ENCODE peak calls at places on chromosome 18, in four cellular contexts. Z is epithelial cell of esophagus, P is AG10803, F is heart right ventricle. H is an unnamed sample.

GRCh38 chr18:74310411-74310810 is 5.2 kb upstream of the C18orf63 start:
- DNase-seq in Z (peak), P (peak), F (no peak), H (no peak)

GRCh38 chr18:79765491-79766245 is 32.1 kb upstream of the KCNG2 start:
- DNase-seq in Z (no peak), P (peak), F (no peak), H (no peak)

GRCh38 chr18:58216071-58216471 is 172.0 kb downstream of the NEDD4L start:
- DNase-seq in Z (peak), P (peak), F (no peak), H (no peak)

GRCh38 chr18:60549338-60549960 is 176.9 kb upstream of the MC4R start:
- DNase-seq in Z (peak), P (peak), F (no peak), H (no peak)

GRCh38 chr18:59627414-59627813 is 69.8 kb downstream of the CCBE1 start:
- DNase-seq in Z (no peak), P (no peak), F (no peak), H (no peak)

GRCh38 chr18:34212511-34212910 is 12.2 kb downstream of the NOL4 start:
- DNase-seq in Z (no peak), P (no peak), F (no peak), H (no peak)

GRCh38 chr18:33495278-33495677 is 54.8 kb upstream of the CCDC178 start:
- DNase-seq in Z (peak), P (peak), F (no peak), H (peak)

GRCh38 chr18:58881469-58881868 is 16.8 kb downstream of the ZNF532 start:
- DNase-seq in Z (no peak), P (no peak), F (no peak), H (no peak)

GRCh38 chr18:79591040-79591308 is 88.6 kb upstream of the CTDP1 start:
- DNase-seq in Z (no peak), P (no peak), F (no peak), H (no peak)

GRCh38 chr18:45467307-45467706 is 148.0 kb upstream of the SLC14A2 start:
- DNase-seq in Z (no peak), P (no peak), F (no peak), H (no peak)

GRCh38 chr18:23259701-23260661 is 124.7 kb downstream of the CABLES1 start:
- DNase-seq in Z (peak), P (peak), F (peak), H (peak)

GRCh38 chr18:59743561-59743960 is 46.3 kb upstream of the CCBE1 start:
- DNase-seq in Z (no peak), P (peak), F (no peak), H (no peak)

GRCh38 chr18:57619881-57620280 is 1.8 kb downstream of the NARS1 start:
- DNase-seq in Z (no peak), P (no peak), F (no peak), H (no peak)

GRCh38 chr18:43606800-43607199 is 329.5 kb upstream of the SYT4 start:
- DNase-seq in Z (no peak), P (no peak), F (no peak), H (no peak)

GRCh38 chr18:77300579-77300978 is 50.9 kb downstream of the GALR1 start:
- DNase-seq in Z (no peak), P (no peak), F (no peak), H (no peak)

GRCh38 chr18:37574113-37574512 is 8.5 kb upstream of the CELF4 start:
- DNase-seq in Z (no peak), P (no peak), F (no peak), H (no peak)

GRCh38 chr18:54822872-54823845 is 5.1 kb upstream of the RAB27B start:
- DNase-seq in Z (peak), P (peak), F (no peak), H (no peak)

GRCh38 chr18:1062592-1062991 is 157.9 kb downstream of the ADCYAP1 start:
- DNase-seq in Z (no peak), P (peak), F (no peak), H (no peak)

GRCh38 chr18:22314406-22314805 is 103.3 kb downstream of the CTAGE1 start:
- DNase-seq in Z (peak), P (peak), F (no peak), H (no peak)

GRCh38 chr18:5057348-5058012 is 139.6 kb downstream of the AKAIN1 start:
- DNase-seq in Z (peak), P (peak), F (peak), H (peak)

GRCh38 chr18:35122586-35123224 is 81.5 kb downstream of the MAPRE2 start:
- DNase-seq in Z (peak), P (no peak), F (no peak), H (no peak)

GRCh38 chr18:27353273-27353672 is 168.2 kb upstream of the CHST9 start:
- DNase-seq in Z (no peak), P (no peak), F (no peak), H (no peak)

GRCh38 chr18:79512461-79513380 is 117.0 kb downstream of the NFATC1 start:
- DNase-seq in Z (no peak), P (no peak), F (no peak), H (no peak)

GRCh38 chr18:52670903-52671302 is 330.9 kb downstream of the DCC start:
- DNase-seq in Z (peak), P (peak), F (no peak), H (no peak)

GRCh38 chr18:55833543-55833942 is 245.6 kb upstream of the TCF4 start:
- DNase-seq in Z (peak), P (peak), F (no peak), H (no peak)

GRCh38 chr18:60096428-60096827 is 196.6 kb downstream of the PMAIP1 start:
- DNase-seq in Z (peak), P (no peak), F (no peak), H (no peak)

GRCh38 chr18:13680612-13681011 is 45.7 kb downstream of the FAM210A start:
- DNase-seq in Z (peak), P (no peak), F (no peak), H (peak)
- TF ChIP-seq CTCF in Z (peak), P (peak), F (peak), H (peak)

DNA sequence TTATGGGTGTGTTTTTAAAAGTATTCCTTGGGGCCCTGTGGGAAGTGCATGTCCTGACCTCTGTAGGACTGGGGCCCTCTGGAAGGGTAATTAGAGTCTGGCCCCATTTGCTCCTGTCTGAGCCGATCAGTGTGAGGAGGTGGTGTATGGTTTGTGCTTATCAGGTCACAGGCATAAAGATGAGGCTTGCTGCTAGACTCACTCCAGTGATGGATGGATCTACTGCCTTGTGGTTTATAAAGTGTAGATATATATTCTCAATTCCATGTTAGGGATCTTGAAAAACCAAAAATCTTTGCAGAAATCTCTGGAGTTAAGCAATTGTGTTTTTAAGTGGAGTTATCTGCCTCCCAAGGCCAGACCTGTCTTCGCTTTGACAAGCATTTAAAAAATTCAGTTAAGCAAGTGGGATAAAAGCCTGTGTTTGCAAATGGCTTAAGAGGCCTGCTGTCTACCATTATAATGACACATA is 182.4 kb downstream of the PTPRM start:
- DNase-seq in Z (no peak), P (peak), F (no peak), H (no peak)
- TF ChIP-seq CTCF in Z (no peak), P (no peak), F (no peak), H (no peak)

GRCh38 chr18:28974504-28974903 is 797.6 kb upstream of the CDH2 start:
- DNase-seq in Z (peak), P (no peak), F (no peak), H (no peak)
- TF ChIP-seq CTCF in Z (no peak), P (no peak), F (no peak), H (no peak)

DNA sequence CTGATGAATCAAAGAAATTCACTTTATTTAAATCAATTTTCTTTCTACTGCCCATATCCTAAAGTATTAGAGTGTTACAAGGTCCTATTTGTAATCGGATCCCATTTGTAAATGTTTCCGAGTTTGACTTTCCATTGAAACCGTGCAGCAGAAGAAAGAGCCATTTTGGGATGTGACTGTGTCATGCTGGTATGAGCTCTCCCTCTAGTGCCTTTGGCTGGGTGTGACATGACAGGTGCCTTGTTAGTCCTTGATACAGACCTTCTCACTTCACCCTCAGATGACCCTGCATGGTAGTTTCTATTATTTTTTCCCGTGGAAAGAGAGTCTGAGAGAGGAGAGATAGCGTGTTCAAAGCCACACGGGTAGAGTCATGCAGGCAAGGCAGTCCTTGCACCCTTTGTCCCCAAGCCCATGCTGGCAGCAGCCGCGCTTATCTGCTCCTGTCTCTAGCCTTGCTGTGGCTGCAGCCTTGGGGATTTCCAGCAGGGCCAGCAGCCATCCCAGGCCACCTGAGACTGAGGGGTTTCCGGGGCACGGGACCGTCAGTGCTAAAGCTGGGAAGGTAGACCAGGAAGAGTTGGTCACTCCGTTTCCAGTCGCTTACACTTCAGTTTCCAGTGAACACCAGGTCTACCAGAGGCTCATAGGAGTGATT is 21.4 kb downstream of the CHMP1B start:
- DNase-seq in Z (peak), P (peak), F (no peak), H (no peak)
- TF ChIP-seq CTCF in Z (peak), P (peak), F (peak), H (peak)

GRCh38 chr18:48923746-48924580 is 26.8 kb downstream of the SMAD7 start:
- DNase-seq in Z (peak), P (peak), F (no peak), H (no peak)

GRCh38 chr18:48927286-48928080 is 23.3 kb downstream of the SMAD7 start:
- DNase-seq in Z (no peak), P (no peak), F (no peak), H (no peak)

GRCh38 chr18:48922801-48923730 is 27.7 kb downstream of the SMAD7 start:
- DNase-seq in Z (peak), P (peak), F (peak), H (no peak)

GRCh38 chr18:48926420-48926857 is 24.3 kb downstream of the SMAD7 start:
- DNase-seq in Z (no peak), P (no peak), F (no peak), H (no peak)

DNA sequence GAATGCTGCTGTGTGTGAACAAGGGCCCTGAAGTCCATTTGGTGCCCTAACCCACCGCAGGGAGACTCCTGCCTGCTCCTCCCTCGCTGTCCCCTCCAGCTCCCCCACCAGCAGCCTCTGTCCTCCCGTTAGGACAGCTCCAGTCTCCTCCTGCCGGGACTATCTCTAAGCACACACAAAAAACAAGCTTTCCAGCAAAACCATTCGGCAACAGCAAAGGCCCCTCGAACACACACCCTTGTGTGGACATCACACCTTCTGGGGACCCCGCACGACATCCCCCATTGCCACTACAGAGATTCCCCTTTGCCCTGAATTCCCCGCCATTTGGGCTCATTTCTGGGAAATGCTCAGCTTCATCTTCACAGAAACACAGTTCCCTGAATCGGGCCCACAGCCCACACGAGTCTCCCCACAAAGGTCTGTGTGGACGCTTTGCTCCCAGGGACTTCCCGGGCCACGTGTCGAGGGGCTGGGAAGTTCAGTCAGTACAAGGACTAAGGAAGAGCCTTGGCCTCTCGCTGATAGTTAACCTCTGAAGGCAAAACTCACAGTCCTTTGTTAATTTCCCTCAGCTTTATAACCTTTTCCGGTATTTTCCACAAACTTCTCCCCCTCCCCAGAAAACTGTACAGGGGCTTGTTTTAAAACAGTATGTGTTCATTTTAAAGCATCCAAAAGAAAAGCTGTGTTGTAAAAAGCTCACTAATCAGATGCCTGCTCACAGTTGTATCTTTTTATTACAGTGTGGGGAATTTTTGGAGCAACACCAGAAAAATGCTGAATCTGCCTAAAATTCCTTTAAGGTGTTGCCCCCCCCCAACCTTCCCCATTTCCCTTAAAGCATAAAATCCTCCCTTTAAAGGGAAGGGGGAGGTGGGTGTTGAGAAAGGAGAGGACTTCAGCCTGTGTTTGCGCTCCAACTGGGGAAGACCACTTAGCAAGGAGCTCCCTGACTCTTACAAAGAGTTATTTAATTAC is 25.9 kb downstream of the SMAD7 start:
- DNase-seq in Z (no peak), P (no peak), F (no peak), H (no peak)
- TF ChIP-seq CTCF in Z (no peak), P (no peak), F (no peak), H (no peak)

DNA sequence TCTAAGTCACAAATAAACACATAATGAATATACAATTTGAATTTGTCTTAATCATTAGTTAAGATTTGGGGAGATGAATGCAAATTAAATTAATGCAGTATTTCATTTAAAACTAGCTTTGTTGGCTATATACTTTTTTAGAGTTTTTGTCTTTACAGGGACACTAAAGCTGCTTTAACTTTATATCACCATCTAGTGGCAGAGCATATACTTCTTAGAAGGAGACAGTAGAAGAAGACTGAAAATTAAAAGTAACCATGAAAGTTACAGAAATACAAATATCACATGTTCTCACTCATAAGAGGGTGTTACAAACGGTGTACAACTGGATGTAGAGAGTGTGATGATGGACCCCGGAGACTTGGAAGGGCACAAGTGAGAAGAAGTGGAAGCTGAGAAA is 268.3 kb upstream of the NETO1 start:
- DNase-seq in Z (peak), P (peak), F (no peak), H (no peak)
- TF ChIP-seq CTCF in Z (peak), P (peak), F (peak), H (peak)

DNA sequence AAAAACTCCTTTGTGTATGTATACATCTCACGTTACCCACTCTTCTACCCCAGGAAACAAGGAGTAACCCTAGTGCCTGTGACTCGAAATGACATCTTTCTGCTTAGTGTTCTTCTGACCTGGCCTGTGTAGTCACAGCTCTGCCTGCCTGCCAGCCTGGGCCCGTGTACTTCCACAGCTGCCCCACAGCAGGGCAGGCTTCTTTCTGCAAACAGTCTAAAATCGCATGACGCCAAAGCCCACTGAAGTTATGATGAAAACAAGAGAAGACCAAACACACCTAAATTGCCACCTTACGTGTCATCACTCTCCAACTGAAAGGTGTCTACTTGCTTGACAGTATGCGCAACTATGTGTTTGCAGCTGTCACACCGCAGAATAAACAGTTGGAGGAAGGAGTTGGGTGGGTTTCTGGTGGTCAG is 1.5 kb downstream of the GAREM1 start:
- DNase-seq in Z (peak), P (peak), F (peak), H (no peak)
- TF ChIP-seq CTCF in Z (peak), P (no peak), F (peak), H (peak)

H was measured in progenitor cell of endocrine pancreas.